ENCODE peak calls at places on chromosomes 16 and 17, in seven cellular contexts. P, Y, D, M, Z, R and W are unnamed samples.

GRCh38 chr16:56841659-56842058 is 23.3 kb upstream of the SLC12A3 start:
- DNase-seq in D (no peak), M (no peak), Z (no peak), R (no peak), Y (no peak), P (no peak), W (peak)

GRCh38 chr16:68902376-68903345 is 59.3 kb downstream of the TANGO6 start:
- DNase-seq in M (peak), Z (no peak), Y (peak), D (peak), P (no peak), R (no peak), W (peak)

GRCh38 chr16:81491522-81492188 is 47.0 kb downstream of the CMIP start:
- DNase-seq in P (no peak), D (no peak), M (no peak), Y (no peak), R (no peak), Z (no peak), W (no peak)

GRCh38 chr16:25135239-25135878 is 23.8 kb downstream of the LCMT1 start:
- DNase-seq in R (no peak), P (no peak), M (peak), D (no peak), Z (no peak), Y (no peak), W (no peak)

GRCh38 chr17:68468785-68469184 is 11.5 kb upstream of the WIPI1 start:
- DNase-seq in P (no peak), M (no peak), D (no peak), Y (no peak), R (no peak), Z (no peak), W (no peak)

GRCh38 chr17:58338907-58339774 is 10.5 kb upstream of the TSPOAP1 start:
- DNase-seq in P (peak), Y (no peak), Z (no peak), D (no peak), R (no peak), M (peak), W (peak)

GRCh38 chr17:49898547-49899490 is 51.0 kb upstream of the TAC4 start:
- DNase-seq in Z (no peak), D (peak), R (no peak), Y (no peak), P (no peak), M (no peak), W (no peak)

GRCh38 chr16:7057458-7057857 is 275.2 kb upstream of the RBFOX1 start:
- DNase-seq in M (no peak), P (no peak), R (no peak), D (no peak), Y (no peak), Z (no peak), W (no peak)

GRCh38 chr16:56600398-56600999 is 7.9 kb upstream of the MT2A start:
- DNase-seq in M (no peak), D (peak), Y (peak), R (no peak), Z (no peak), P (no peak), W (no peak)

GRCh38 chr17:43517615-43518386 is 28.3 kb downstream of the ETV4 start:
- DNase-seq in Z (no peak), R (no peak), P (no peak), Y (no peak), M (no peak), D (no peak), W (peak)

GRCh38 chr17:57210224-57210553 is 46.1 kb upstream of the MSI2 start:
- DNase-seq in D (peak), R (no peak), M (no peak), Y (no peak), P (no peak), Z (peak), W (no peak)

GRCh38 chr17:39270923-39271322 is 45.2 kb upstream of the STAC2 start:
- DNase-seq in M (no peak), Y (no peak), R (no peak), D (peak), P (no peak), Z (no peak), W (no peak)

GRCh38 chr17:66727634-66728570 is 107.0 kb upstream of the CACNG5 start:
- DNase-seq in Y (peak), D (peak), P (peak), Z (no peak), M (peak), R (no peak), W (no peak)

GRCh38 chr16:85589688-85590505 is 23.2 kb upstream of the GSE1 start:
- DNase-seq in P (no peak), M (no peak), R (no peak), Z (no peak), Y (no peak), D (no peak), W (no peak)
- TF ChIP-seq POLR2AphosphoS5 in P (no peak), M (no peak), R (no peak), Z (no peak), Y (no peak), D (no peak), W (no peak)

GRCh38 chr17:34580685-34581445 is 1.5 kb downstream of the TMEM132E start:
- DNase-seq in D (no peak), P (no peak), R (peak), M (no peak), Z (no peak), Y (no peak), W (no peak)
- H3K27ac ChIP-seq in D (no peak), P (no peak), R (no peak), M (no peak), Z (no peak), Y (no peak), W (no peak)

DNA sequence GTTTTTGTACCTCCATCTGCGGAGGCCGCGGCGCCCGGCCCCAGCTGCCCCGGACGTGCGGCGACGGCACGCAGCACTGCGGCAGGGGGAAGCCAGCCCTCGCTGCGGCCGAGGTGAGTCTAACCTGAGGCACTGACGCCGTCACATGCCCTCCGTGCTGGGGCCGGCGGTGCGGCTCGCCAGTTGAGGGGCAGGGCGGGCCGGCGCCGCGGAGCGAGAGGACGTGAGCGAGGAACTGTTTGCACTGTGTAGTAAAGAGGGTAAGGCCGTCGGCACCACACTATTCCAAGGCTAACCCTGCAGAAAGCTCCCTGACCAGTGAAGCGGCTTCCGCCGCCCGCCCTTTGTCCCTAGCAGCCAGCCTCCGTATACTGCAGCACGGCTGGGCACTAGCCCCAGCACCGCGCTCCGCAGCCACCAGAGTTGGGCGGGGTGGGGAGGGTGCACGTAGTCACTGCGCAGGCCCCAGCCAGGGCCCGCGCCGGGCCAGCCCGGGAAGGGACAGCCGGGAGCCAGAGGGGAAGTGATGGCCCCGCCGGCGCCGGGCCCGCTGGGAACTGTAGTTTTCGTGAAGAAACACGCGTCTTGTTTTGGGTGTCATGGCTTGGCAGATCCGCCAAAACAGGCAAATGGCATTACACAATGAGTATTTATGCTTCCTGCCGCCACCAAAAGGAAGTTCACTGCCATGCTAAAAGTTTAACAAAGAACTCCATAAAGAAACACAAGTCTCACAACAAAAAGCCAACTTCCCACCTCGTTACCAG is 580 bp upstream of the KANSL1 start:
- DNase-seq in D (peak), M (peak), Y (peak), Z (peak), P (peak), R (peak), W (peak)
- TF ChIP-seq POLR2A in D (peak), M (peak), Y (peak), Z (peak), P (peak), R (peak), W (peak)

DNA sequence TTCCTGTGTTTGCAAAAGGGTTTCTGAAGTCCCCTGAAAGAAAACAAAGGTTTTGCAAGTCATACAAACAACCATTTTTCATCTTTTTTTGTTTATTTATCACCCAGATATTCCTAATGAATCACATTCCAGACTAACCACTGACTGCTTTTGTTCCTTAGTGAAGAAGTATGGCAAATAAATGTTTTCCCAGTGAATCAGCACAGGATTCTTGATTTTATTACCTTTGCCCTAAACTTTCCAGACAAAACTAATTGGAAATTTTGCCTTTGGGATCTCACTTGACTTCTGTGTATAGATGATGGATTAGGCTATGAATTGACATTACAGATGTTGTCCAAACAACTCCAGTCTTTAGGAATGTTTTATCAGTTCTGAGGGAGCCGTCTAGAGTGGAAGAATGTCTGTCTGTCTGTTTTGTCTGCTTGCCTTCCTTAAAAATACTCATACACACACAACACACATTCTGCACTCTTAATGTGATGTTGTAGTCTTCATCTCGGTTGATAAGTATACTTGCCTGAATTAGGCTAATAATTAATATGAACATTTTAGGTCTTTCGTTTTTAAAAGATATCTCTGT is 48.9 kb downstream of the VMP1 start:
- DNase-seq in R (no peak), M (no peak), Y (no peak), Z (no peak), P (no peak), D (peak), W (no peak)
- TF ChIP-seq POLR2AphosphoS5 in R (no peak), M (no peak), Y (no peak), Z (no peak), P (no peak), D (peak), W (no peak)

DNA sequence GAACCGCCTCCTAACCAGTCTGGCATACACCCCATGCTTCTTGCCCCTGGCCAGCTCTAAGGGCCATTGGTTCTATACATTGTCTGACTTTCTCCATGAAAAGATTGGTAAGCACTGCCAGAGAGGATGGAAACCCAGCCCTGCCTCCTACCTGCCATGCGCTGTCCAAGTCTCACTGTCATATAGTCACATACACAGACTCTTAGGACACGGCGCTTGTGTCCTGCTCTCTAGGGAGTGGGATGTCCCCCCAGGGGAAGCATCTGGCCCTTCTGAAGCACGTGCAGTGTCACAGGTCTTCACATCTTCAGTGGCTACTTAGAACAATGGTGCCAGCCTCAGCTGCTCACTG is 38.7 kb downstream of the MYO18A start:
- DNase-seq in Z (no peak), D (no peak), P (no peak), Y (no peak), R (no peak), M (no peak), W (no peak)
- H3K27ac ChIP-seq in Z (peak), D (no peak), P (peak), Y (no peak), R (peak), M (peak), W (peak)

DNA sequence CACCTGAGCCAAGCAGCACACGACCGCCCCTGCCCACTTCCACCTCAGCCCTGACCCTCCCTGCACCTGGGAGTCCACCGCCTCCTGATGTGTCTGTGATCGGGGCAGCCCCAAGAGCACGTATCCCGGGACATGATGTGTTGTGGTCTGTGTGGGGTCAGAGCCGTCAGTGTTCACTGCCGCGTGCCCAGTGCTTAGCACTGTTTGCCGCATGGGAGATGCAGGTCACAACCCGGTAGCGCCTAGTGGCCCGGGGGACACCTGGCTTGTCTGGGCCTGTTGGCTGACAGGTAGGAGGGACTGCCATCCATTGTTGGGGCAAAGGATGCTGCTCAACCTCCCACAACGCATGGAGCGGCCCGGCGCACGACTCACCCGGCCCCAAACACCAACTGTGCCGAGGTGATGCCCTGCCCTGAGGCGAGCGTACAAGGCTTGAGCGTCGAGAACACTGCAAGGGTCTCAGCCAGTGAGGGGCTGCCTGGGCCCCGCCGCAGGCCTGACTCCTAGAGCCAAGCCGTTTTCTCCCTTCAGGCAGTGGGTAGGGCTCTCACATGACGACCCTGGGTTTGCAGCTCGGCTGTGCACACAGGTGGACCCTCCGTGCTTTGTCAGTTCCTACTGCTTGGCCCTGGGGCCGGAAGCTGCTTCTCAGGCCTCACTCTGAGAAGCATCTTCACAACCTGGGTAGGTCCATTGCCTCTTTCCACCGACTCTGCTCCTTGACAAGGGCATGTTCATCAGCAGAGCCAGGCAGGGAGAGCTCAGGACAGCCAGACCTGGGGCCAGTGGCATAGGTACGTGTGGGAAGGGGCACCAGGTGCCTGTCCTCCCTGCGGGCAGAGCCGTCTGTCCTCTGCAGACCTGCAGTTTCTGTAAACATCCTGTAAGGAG is 5.9 kb upstream of the C16orf95 start:
- DNase-seq in M (no peak), Z (no peak), P (peak), R (no peak), D (no peak), Y (no peak), W (peak)
- TF ChIP-seq POLR2A in M (no peak), Z (no peak), P (no peak), R (no peak), D (no peak), Y (no peak), W (no peak)

DNA sequence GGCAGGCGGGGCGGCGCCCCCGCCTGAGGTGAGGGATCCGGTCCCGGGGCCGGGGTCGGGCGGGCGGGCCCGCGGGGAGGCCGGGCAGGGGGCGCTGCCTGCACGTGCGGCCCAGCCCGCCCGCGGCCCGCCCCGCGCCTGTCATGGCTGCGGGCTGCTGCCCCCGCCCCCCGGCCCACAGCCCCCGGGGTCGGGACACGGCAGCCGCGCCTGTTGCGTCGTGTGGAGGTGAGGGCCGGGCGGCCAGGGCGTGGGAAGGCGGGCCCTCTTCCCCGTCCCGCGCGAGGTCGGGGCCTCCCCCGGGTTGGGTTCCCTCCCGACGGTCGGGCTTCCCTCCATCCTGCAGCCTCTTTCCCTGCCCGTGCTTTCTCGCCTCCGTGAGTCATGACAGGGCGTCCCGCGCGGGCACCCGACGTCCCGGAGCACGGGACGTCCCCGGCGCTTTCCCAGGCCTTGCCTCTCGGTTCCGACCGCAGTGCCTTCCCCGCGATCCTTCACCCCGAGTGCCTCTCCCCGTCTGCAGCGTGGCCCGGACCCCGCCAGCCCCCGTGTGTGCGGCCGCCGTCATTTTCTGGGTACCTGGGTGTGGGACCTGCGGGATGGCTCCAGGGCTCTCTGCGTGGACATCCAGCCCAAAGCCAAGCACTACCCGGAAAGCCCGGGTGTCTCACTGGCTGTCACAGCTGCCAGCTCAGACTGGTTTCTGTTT is 76.7 kb downstream of the CHD9 start:
- DNase-seq in M (peak), Y (peak), R (peak), D (no peak), Z (no peak), P (peak), W (peak)
- TF ChIP-seq POLR2AphosphoS5 in M (peak), Y (peak), R (peak), D (no peak), Z (peak), P (peak), W (no peak)